ENCODE peak calls at places on chromosomes 1 and 21, in ten cellular contexts. V is heart left ventricle, N is breast epithelium, E is suprapubic skin, O is body of pancreas, U is HCT116, B is H54, A is uterus, M is sigmoid colon, L is transverse colon. Q is an unnamed sample.

GRCh38 chr1:54275349-54275748 is 75.4 kb downstream of the MRPL37 start:
- DNase-seq in V (peak; percentile 79), N (no peak), E (peak; percentile 89), O (peak; percentile 86), U (no peak), B (peak; percentile 42), A (peak; percentile 82), M (peak; percentile 91), L (peak; percentile 36), Q (peak; percentile 84)

GRCh38 chr1:79633456-79633855 is 626.9 kb upstream of the ADGRL4 start:
- DNase-seq in V (no peak), N (no peak), E (no peak), O (no peak), U (no peak), B (peak; percentile 1), A (no peak), M (no peak), L (no peak), Q (no peak)

GRCh38 chr1:160806784-160807183 is 10.8 kb downstream of the LY9 start:
- DNase-seq in V (no peak), N (no peak), E (no peak), O (no peak), U (no peak), B (no peak), A (no peak), M (no peak), L (no peak), Q (no peak)

GRCh38 chr21:37202221-37202805 is 64.8 kb downstream of the VPS26C start:
- DNase-seq in V (no peak), N (no peak), E (no peak), O (no peak), U (no peak), B (no peak), A (no peak), M (no peak), L (no peak), Q (no peak)

GRCh38 chr1:189405419-189405818 is 1072.2 kb downstream of the BRINP3 start:
- DNase-seq in V (no peak), N (no peak), E (no peak), O (no peak), U (no peak), B (no peak), A (no peak), M (no peak), L (no peak), Q (no peak)

GRCh38 chr1:176801553-176802020 is 338.6 kb downstream of the PAPPA2 start:
- DNase-seq in V (no peak), N (no peak), E (no peak), O (peak; percentile 1), U (no peak), B (no peak), A (peak; percentile 39), M (no peak), L (no peak), Q (no peak)

GRCh38 chr1:15125101-15125745 is 28.3 kb upstream of the TMEM51 start:
- DNase-seq in V (no peak), N (no peak), E (no peak), O (no peak), U (no peak), B (no peak), A (no peak), M (no peak), L (no peak), Q (no peak)

GRCh38 chr1:198671136-198671535 is 32.3 kb downstream of the PTPRC start:
- DNase-seq in V (no peak), N (no peak), E (no peak), O (no peak), U (no peak), B (no peak), A (no peak), M (no peak), L (no peak), Q (no peak)

GRCh38 chr1:23395162-23395724 is 25.6 kb upstream of the ZNF436 start:
- DNase-seq in V (no peak), N (no peak), E (no peak), O (no peak), U (no peak), B (no peak), A (no peak), M (no peak), L (no peak), Q (no peak)

GRCh38 chr1:158813159-158813558 is 18.0 kb upstream of the MNDA start:
- DNase-seq in V (no peak), N (no peak), E (no peak), O (no peak), U (no peak), B (no peak), A (no peak), M (no peak), L (no peak), Q (no peak)

GRCh38 chr1:85464497-85465098 is 361 bp downstream of the DDAH1 start:
- DNase-seq in V (peak; percentile 83), N (peak; percentile 56), E (peak; percentile 81), O (peak; percentile 76), U (peak; percentile 15), B (peak; percentile 66), A (peak; percentile 68), M (peak; percentile 81), L (peak; percentile 77), Q (peak; percentile 86)

GRCh38 chr1:112906155-112906698 is 49.8 kb downstream of the SLC16A1 start:
- DNase-seq in V (no peak), N (no peak), E (no peak), O (no peak), U (no peak), B (no peak), A (no peak), M (no peak), L (no peak), Q (no peak)

GRCh38 chr1:25549273-25550154 is 6.1 kb downstream of the LDLRAP1 start:
- DNase-seq in V (peak; percentile 74), N (no peak), E (no peak), O (peak; percentile 62), U (peak; percentile 75), B (peak; percentile 79), A (no peak), M (peak; percentile 61), L (peak; percentile 92), Q (no peak)

GRCh38 chr1:36847761-36848160 is 186.6 kb downstream of the GRIK3 start:
- DNase-seq in V (no peak), N (no peak), E (no peak), O (no peak), U (no peak), B (no peak), A (no peak), M (no peak), L (no peak), Q (no peak)

GRCh38 chr1:221712198-221712684 is 29.6 kb downstream of the DUSP10 start:
- DNase-seq in V (no peak), N (no peak), E (no peak), O (peak; percentile 36), U (no peak), B (no peak), A (no peak), M (no peak), L (no peak), Q (no peak)

GRCh38 chr1:3629561-3630160 is 4.8 kb downstream of the TPRG1L start:
- DNase-seq in V (no peak), N (no peak), E (no peak), O (no peak), U (no peak), B (no peak), A (no peak), M (no peak), L (no peak), Q (peak; percentile 32)

GRCh38 chr1:33623811-33624210 is 151.4 kb downstream of the ZSCAN20 start:
- DNase-seq in V (no peak), N (no peak), E (no peak), O (no peak), U (no peak), B (no peak), A (no peak), M (no peak), L (no peak), Q (no peak)

GRCh38 chr1:33624261-33624990 is 152.0 kb downstream of the ZSCAN20 start:
- DNase-seq in V (no peak), N (no peak), E (no peak), O (no peak), U (no peak), B (no peak), A (no peak), M (no peak), L (no peak), Q (no peak)

GRCh38 chr1:33624991-33625870 is 152.8 kb downstream of the ZSCAN20 start:
- DNase-seq in V (no peak), N (no peak), E (no peak), O (no peak), U (peak; percentile 33), B (peak; percentile 23), A (no peak), M (no peak), L (no peak), Q (no peak)

DNA sequence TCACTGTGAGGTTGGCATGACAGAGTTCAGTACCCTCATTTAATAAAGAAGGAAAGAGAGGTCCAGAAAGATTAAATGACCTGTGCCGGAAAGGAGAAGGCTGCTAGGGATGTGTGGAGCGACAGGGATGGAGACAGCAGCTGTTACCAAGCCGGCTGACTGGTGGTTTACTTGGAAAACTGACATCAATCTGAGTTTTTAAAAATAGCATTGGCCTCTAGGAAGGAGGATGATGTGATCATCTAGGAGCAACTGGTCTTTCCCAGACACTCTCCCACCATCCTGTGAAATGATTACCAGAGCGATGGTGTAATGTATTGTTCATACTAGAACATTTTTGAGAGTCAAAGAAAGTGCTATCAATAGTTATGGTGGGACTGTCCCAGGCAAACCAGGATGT is 154.4 kb downstream of the ZSCAN20 start:
- DNase-seq in V (no peak), N (no peak), E (no peak), O (no peak), U (no peak), B (no peak), A (no peak), M (no peak), L (no peak), Q (no peak)
- TF ChIP-seq POLR2A in V (no peak), N (no peak), E (no peak), O (no peak), U (no peak), B (no peak), A (no peak), M (no peak), L (no peak), Q (no peak)

GRCh38 chr1:225428066-225428878 is 434 bp upstream of the LBR start:
- DNase-seq in V (peak; percentile 97), N (peak; percentile 82), E (peak; percentile 95), O (peak; percentile 92), U (peak; percentile 66), B (peak; percentile 79), A (peak; percentile 91), M (peak; percentile 97), L (peak; percentile 95), Q (peak; percentile 97)
- TF ChIP-seq POLR2A in V (peak; percentile 84), N (peak; percentile 33), E (no peak), O (peak; percentile 60), U (peak; percentile 37), B (peak; percentile 71), A (peak; percentile 88), M (peak; percentile 83), L (peak; percentile 90), Q (peak; percentile 92)

GRCh38 chr21:42429021-42429420 is 25.3 kb downstream of the UBASH3A start:
- DNase-seq in V (no peak), N (no peak), E (no peak), O (no peak), U (no peak), B (no peak), A (no peak), M (no peak), L (no peak), Q (no peak)
- TF ChIP-seq POLR2A in V (no peak), N (no peak), E (no peak), O (no peak), U (no peak), B (no peak), A (no peak), M (no peak), L (no peak), Q (no peak)

GRCh38 chr1:116115476-116115875 is 4.3 kb downstream of the MAB21L3 start:
- DNase-seq in V (no peak), N (no peak), E (no peak), O (no peak), U (no peak), B (no peak), A (no peak), M (no peak), L (no peak), Q (no peak)
- TF ChIP-seq POLR2A in V (no peak), N (no peak), E (no peak), O (no peak), U (no peak), B (no peak), A (no peak), M (no peak), L (no peak), Q (no peak)

Q was measured in right lobe of liver.